ENCODE peak calls at places on chromosomes 6 and 20, in eight cellular contexts. One of them, this sample, is unnamed.

GRCh38 chr6:40855481-40855880 is 183.5 kb downstream of the UNC5CL start:
- DNase-seq in A549: no peak
- DNase-seq in stomach: no peak
- DNase-seq in IMR-90: no peak
- DNase-seq in uterus: no peak
- DNase-seq in transverse colon: no peak
- DNase-seq in NB4: no peak
- DNase-seq in upper lobe of left lung: peak
- DNase-seq in this sample: no peak

GRCh38 chr20:47708140-47708807 is 77.0 kb downstream of the SULF2 start:
- DNase-seq in A549: no peak
- DNase-seq in stomach: no peak
- DNase-seq in IMR-90: no peak
- DNase-seq in uterus: no peak
- DNase-seq in transverse colon: no peak
- DNase-seq in NB4: no peak
- DNase-seq in upper lobe of left lung: no peak
- DNase-seq in this sample: no peak

GRCh38 chr6:134031696-134032255 is 20.6 kb downstream of the SLC2A12 start:
- DNase-seq in A549: no peak
- DNase-seq in stomach: no peak
- DNase-seq in IMR-90: peak
- DNase-seq in uterus: no peak
- DNase-seq in transverse colon: no peak
- DNase-seq in NB4: no peak
- DNase-seq in upper lobe of left lung: no peak
- DNase-seq in this sample: no peak

GRCh38 chr6:122758927-122759334 is 20.6 kb upstream of the FABP7 start:
- DNase-seq in A549: no peak
- DNase-seq in stomach: no peak
- DNase-seq in IMR-90: no peak
- DNase-seq in uterus: no peak
- DNase-seq in transverse colon: no peak
- DNase-seq in NB4: no peak
- DNase-seq in upper lobe of left lung: no peak
- DNase-seq in this sample: no peak

GRCh38 chr6:166782541-166782940 is 155.5 kb upstream of the RPS6KA2 start:
- DNase-seq in A549: no peak
- DNase-seq in stomach: no peak
- DNase-seq in IMR-90: no peak
- DNase-seq in uterus: no peak
- DNase-seq in transverse colon: no peak
- DNase-seq in NB4: no peak
- DNase-seq in upper lobe of left lung: no peak
- DNase-seq in this sample: no peak

GRCh38 chr6:11251553-11252358 is 19.3 kb upstream of the NEDD9 start:
- DNase-seq in A549: no peak
- DNase-seq in stomach: peak
- DNase-seq in IMR-90: peak
- DNase-seq in uterus: peak
- DNase-seq in transverse colon: peak
- DNase-seq in NB4: no peak
- DNase-seq in upper lobe of left lung: no peak
- DNase-seq in this sample: no peak

GRCh38 chr6:149332602-149333311 is 15.2 kb downstream of the TAB2 start:
- DNase-seq in A549: no peak
- DNase-seq in stomach: no peak
- DNase-seq in IMR-90: no peak
- DNase-seq in uterus: no peak
- DNase-seq in transverse colon: no peak
- DNase-seq in NB4: no peak
- DNase-seq in upper lobe of left lung: no peak
- DNase-seq in this sample: no peak

GRCh38 chr6:35596448-35597442 is 84.0 kb upstream of the TULP1 start:
- DNase-seq in A549: peak
- DNase-seq in stomach: no peak
- DNase-seq in IMR-90: peak
- DNase-seq in uterus: no peak
- DNase-seq in transverse colon: no peak
- DNase-seq in NB4: no peak
- DNase-seq in upper lobe of left lung: no peak
- DNase-seq in this sample: no peak

GRCh38 chr6:15017251-15017650 is 228.6 kb upstream of the JARID2 start:
- DNase-seq in A549: no peak
- DNase-seq in stomach: no peak
- DNase-seq in IMR-90: peak
- DNase-seq in uterus: no peak
- DNase-seq in transverse colon: no peak
- DNase-seq in NB4: peak
- DNase-seq in upper lobe of left lung: no peak
- DNase-seq in this sample: no peak

GRCh38 chr6:157226026-157226639 is 97.2 kb downstream of the TMEM242 start:
- DNase-seq in A549: no peak
- DNase-seq in stomach: no peak
- DNase-seq in IMR-90: peak
- DNase-seq in uterus: peak
- DNase-seq in transverse colon: no peak
- DNase-seq in NB4: no peak
- DNase-seq in upper lobe of left lung: no peak
- DNase-seq in this sample: no peak

GRCh38 chr6:139369568-139370046 is 4.8 kb downstream of the CITED2 start:
- DNase-seq in A549: peak
- DNase-seq in stomach: no peak
- DNase-seq in IMR-90: peak
- DNase-seq in uterus: no peak
- DNase-seq in transverse colon: no peak
- DNase-seq in NB4: peak
- DNase-seq in upper lobe of left lung: no peak
- DNase-seq in this sample: no peak

GRCh38 chr6:145187491-145188206 is 547.7 kb downstream of the EPM2A start:
- DNase-seq in A549: no peak
- DNase-seq in stomach: no peak
- DNase-seq in IMR-90: no peak
- DNase-seq in uterus: no peak
- DNase-seq in transverse colon: no peak
- DNase-seq in NB4: no peak
- DNase-seq in upper lobe of left lung: no peak
- DNase-seq in this sample: no peak

GRCh38 chr6:46263709-46264091 is 92.9 kb upstream of the ENPP5 start:
- DNase-seq in A549: no peak
- DNase-seq in stomach: no peak
- DNase-seq in IMR-90: peak
- DNase-seq in uterus: no peak
- DNase-seq in transverse colon: no peak
- DNase-seq in NB4: no peak
- DNase-seq in upper lobe of left lung: no peak
- DNase-seq in this sample: no peak

GRCh38 chr6:149964243-149965190 is 774 bp downstream of the ULBP1 start:
- DNase-seq in A549: no peak
- DNase-seq in stomach: no peak
- DNase-seq in IMR-90: peak
- DNase-seq in uterus: no peak
- DNase-seq in transverse colon: no peak
- DNase-seq in NB4: no peak
- DNase-seq in upper lobe of left lung: peak
- DNase-seq in this sample: no peak

GRCh38 chr6:27772261-27773001 is 139.8 kb downstream of the OR2B2 start:
- DNase-seq in A549: peak
- DNase-seq in stomach: peak
- DNase-seq in IMR-90: peak
- DNase-seq in uterus: peak
- DNase-seq in transverse colon: peak
- DNase-seq in NB4: peak
- DNase-seq in upper lobe of left lung: peak
- DNase-seq in this sample: peak

GRCh38 chr6:154736613-154737259 is 3.5 kb downstream of the SCAF8 start:
- DNase-seq in A549: no peak
- DNase-seq in stomach: no peak
- DNase-seq in IMR-90: no peak
- DNase-seq in uterus: no peak
- DNase-seq in transverse colon: no peak
- DNase-seq in NB4: peak
- DNase-seq in upper lobe of left lung: no peak
- DNase-seq in this sample: no peak

GRCh38 chr20:40683221-40683893 is 5.7 kb downstream of the MAFB start:
- DNase-seq in A549: no peak
- DNase-seq in stomach: no peak
- DNase-seq in IMR-90: no peak
- DNase-seq in uterus: no peak
- DNase-seq in transverse colon: no peak
- DNase-seq in NB4: no peak
- DNase-seq in upper lobe of left lung: peak
- DNase-seq in this sample: no peak

GRCh38 chr6:133964052-133964451 is 11.0 kb downstream of the TBPL1 start:
- DNase-seq in A549: no peak
- DNase-seq in stomach: no peak
- DNase-seq in IMR-90: peak
- DNase-seq in uterus: no peak
- DNase-seq in transverse colon: no peak
- DNase-seq in NB4: no peak
- DNase-seq in upper lobe of left lung: no peak
- DNase-seq in this sample: no peak

GRCh38 chr20:17863577-17864292 is 104.9 kb downstream of the SNX5 start:
- DNase-seq in A549: peak
- DNase-seq in stomach: peak
- DNase-seq in IMR-90: peak
- DNase-seq in uterus: no peak
- DNase-seq in transverse colon: peak
- DNase-seq in NB4: no peak
- DNase-seq in upper lobe of left lung: no peak
- DNase-seq in this sample: no peak
- TF ChIP-seq POLR2A in A549: no peak
- TF ChIP-seq POLR2A in stomach: no peak
- TF ChIP-seq POLR2A in IMR-90: no peak
- TF ChIP-seq POLR2A in uterus: no peak
- TF ChIP-seq POLR2A in transverse colon: no peak
- TF ChIP-seq POLR2A in NB4: no peak
- TF ChIP-seq POLR2A in upper lobe of left lung: no peak
- TF ChIP-seq POLR2A in this sample: peak

DNA sequence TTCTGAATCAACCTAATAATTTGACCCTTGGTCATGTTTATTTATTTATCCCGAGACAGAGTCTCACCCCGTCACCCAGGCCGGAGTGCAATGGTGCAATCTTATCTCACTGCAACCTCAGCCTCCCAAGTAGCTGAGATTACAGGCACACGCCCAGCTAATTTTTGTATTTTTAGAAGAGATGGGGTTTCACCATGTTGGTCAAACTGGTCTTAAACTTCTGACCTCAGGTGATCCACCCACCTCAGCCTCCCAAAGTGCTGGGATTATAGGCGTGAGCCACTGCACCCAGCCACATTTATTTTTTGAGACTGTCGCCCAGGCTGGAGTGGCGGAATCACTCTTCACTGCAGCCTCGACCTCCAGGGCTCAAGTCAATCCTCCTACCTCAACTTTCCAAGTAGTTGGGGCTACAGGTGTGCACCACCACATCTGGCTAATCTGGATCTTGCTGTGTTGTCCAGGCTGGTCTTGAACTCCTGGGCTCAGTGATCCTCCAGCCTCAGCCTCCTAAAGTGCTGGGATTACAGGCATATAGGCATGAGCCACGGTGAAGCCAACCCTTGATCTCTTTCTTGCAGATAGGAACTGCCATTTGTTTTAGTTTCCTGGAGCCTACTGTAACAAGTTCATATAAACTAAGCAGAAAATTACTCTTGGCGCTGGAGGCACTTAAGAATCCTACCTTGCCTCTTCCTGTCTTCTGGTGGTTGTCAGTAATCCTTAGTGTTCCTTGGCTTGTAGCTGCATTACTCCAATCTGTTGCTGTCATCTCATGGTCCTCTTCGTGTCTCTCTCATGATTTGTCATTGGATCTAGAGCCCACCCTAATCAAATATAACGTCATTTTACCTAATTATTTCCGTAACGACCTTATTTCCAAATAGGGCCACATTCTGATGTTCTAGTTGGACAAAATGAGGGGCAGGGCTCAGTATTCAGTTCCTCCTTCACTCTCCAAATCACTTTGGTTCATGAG is 2.3 kb downstream of the RPS18 start:
- DNase-seq in A549: no peak
- DNase-seq in stomach: no peak
- DNase-seq in IMR-90: no peak
- DNase-seq in uterus: no peak
- DNase-seq in transverse colon: no peak
- DNase-seq in NB4: no peak
- DNase-seq in upper lobe of left lung: no peak
- DNase-seq in this sample: no peak
- TF ChIP-seq POLR2A in A549: no peak
- TF ChIP-seq POLR2A in stomach: no peak
- TF ChIP-seq POLR2A in IMR-90: no peak
- TF ChIP-seq POLR2A in uterus: no peak
- TF ChIP-seq POLR2A in transverse colon: no peak
- TF ChIP-seq POLR2A in NB4: no peak
- TF ChIP-seq POLR2A in upper lobe of left lung: no peak
- TF ChIP-seq POLR2A in this sample: no peak

GRCh38 chr6:163577404-163577803 is 162.9 kb downstream of the QKI start:
- DNase-seq in A549: no peak
- DNase-seq in stomach: no peak
- DNase-seq in IMR-90: no peak
- DNase-seq in uterus: no peak
- DNase-seq in transverse colon: no peak
- DNase-seq in NB4: no peak
- DNase-seq in upper lobe of left lung: no peak
- DNase-seq in this sample: no peak

GRCh38 chr6:163579880-163580295 is 165.4 kb downstream of the QKI start:
- DNase-seq in A549: peak
- DNase-seq in stomach: no peak
- DNase-seq in IMR-90: no peak
- DNase-seq in uterus: no peak
- DNase-seq in transverse colon: no peak
- DNase-seq in NB4: peak
- DNase-seq in upper lobe of left lung: no peak
- DNase-seq in this sample: no peak

GRCh38 chr6:163580311-163581030 is 166.0 kb downstream of the QKI start:
- DNase-seq in A549: no peak
- DNase-seq in stomach: no peak
- DNase-seq in IMR-90: no peak
- DNase-seq in uterus: no peak
- DNase-seq in transverse colon: no peak
- DNase-seq in NB4: no peak
- DNase-seq in upper lobe of left lung: no peak
- DNase-seq in this sample: no peak

GRCh38 chr6:163583558-163583957 is 169.0 kb downstream of the QKI start:
- DNase-seq in A549: peak
- DNase-seq in stomach: no peak
- DNase-seq in IMR-90: no peak
- DNase-seq in uterus: no peak
- DNase-seq in transverse colon: no peak
- DNase-seq in NB4: no peak
- DNase-seq in upper lobe of left lung: no peak
- DNase-seq in this sample: no peak

GRCh38 chr6:163579111-163579879 is 164.8 kb downstream of the QKI start:
- DNase-seq in A549: no peak
- DNase-seq in stomach: no peak
- DNase-seq in IMR-90: no peak
- DNase-seq in uterus: no peak
- DNase-seq in transverse colon: no peak
- DNase-seq in NB4: no peak
- DNase-seq in upper lobe of left lung: no peak
- DNase-seq in this sample: no peak
- TF ChIP-seq POLR2A in A549: no peak
- TF ChIP-seq POLR2A in stomach: no peak
- TF ChIP-seq POLR2A in IMR-90: no peak
- TF ChIP-seq POLR2A in uterus: no peak
- TF ChIP-seq POLR2A in transverse colon: no peak
- TF ChIP-seq POLR2A in NB4: no peak
- TF ChIP-seq POLR2A in upper lobe of left lung: no peak
- TF ChIP-seq POLR2A in this sample: no peak

GRCh38 chr6:36852481-36853147 is 13.4 kb upstream of the CPNE5 start:
- DNase-seq in A549: no peak
- DNase-seq in stomach: no peak
- DNase-seq in IMR-90: peak
- DNase-seq in uterus: peak
- DNase-seq in transverse colon: no peak
- DNase-seq in NB4: peak
- DNase-seq in upper lobe of left lung: no peak
- DNase-seq in this sample: no peak
- TF ChIP-seq POLR2A in A549: no peak
- TF ChIP-seq POLR2A in stomach: no peak
- TF ChIP-seq POLR2A in IMR-90: no peak
- TF ChIP-seq POLR2A in uterus: no peak
- TF ChIP-seq POLR2A in transverse colon: no peak
- TF ChIP-seq POLR2A in NB4: no peak
- TF ChIP-seq POLR2A in upper lobe of left lung: no peak
- TF ChIP-seq POLR2A in this sample: no peak